ENCODE peak calls at places on chromosomes 1 and 21, in four cellular contexts. F, H, X and L are unnamed samples.

GRCh38 chr1:31524196-31524967 is 51.9 kb upstream of the TINAGL1 start:
- DNase-seq in F (no peak), H (no peak), X (no peak), L (no peak)

GRCh38 chr1:154253671-154254070 is 18.8 kb upstream of the HAX1 start:
- DNase-seq in X (no peak), F (no peak), H (no peak), L (no peak)

GRCh38 chr1:192974701-192975100 is 84.5 kb downstream of the UCHL5 start:
- DNase-seq in X (peak; percentile 53), H (peak; percentile 22), F (no peak), L (no peak)

GRCh38 chr1:161139765-161140164 is 7.3 kb upstream of the DEDD start:
- DNase-seq in X (peak; percentile 53), H (peak; percentile 79), F (peak; percentile 41), L (no peak)

GRCh38 chr1:216051071-216051470 is 372.2 kb downstream of the USH2A start:
- DNase-seq in F (no peak), X (no peak), H (no peak), L (no peak)

GRCh38 chr1:227889047-227889862 is 58.5 kb downstream of the WNT9A start:
- DNase-seq in X (no peak), F (no peak), H (peak; percentile 17), L (no peak)

GRCh38 chr1:163171826-163172225 is 30.9 kb downstream of the RGS5 start:
- DNase-seq in F (no peak), X (peak; percentile 63), H (peak; percentile 42), L (no peak)

GRCh38 chr1:11057477-11057876 is 2.3 kb downstream of the SRM start:
- DNase-seq in H (no peak), F (no peak), X (no peak), L (no peak)

GRCh38 chr1:63988941-63989340 is 214.5 kb upstream of the UBE2U start:
- DNase-seq in F (no peak), X (no peak), H (no peak), L (no peak)

GRCh38 chr21:30994917-30995316 is 43.4 kb downstream of the KRTAP19-8 start:
- DNase-seq in F (no peak), H (no peak), X (no peak), L (no peak)

GRCh38 chr1:183272390-183272801 is 86.3 kb downstream of the LAMC2 start:
- DNase-seq in H (peak; percentile 54), F (no peak), X (peak; percentile 100), L (peak; percentile 16)